ENCODE peak calls at places on chromosomes 11 and 22, in five cellular contexts. I, C, Q, A and T are unnamed samples.

GRCh38 chr11:127109796-127110195 is 109.2 kb upstream of the KIRREL3 start:
- DNase-seq in I (no peak), A (no peak), Q (no peak), C (no peak), T (no peak)

GRCh38 chr22:50581950-50582561 is 593 bp downstream of the CHKB start:
- DNase-seq in A (no peak), C (no peak), I (no peak), Q (peak; percentile 57), T (no peak)

GRCh38 chr11:118519549-118519948 is 7.7 kb upstream of the TTC36 start:
- DNase-seq in Q (no peak), A (no peak), C (no peak), I (no peak), T (no peak)

GRCh38 chr11:103525069-103525468 is 415.8 kb downstream of the DYNC2H1 start:
- DNase-seq in I (no peak), A (no peak), C (no peak), Q (no peak), T (no peak)

GRCh38 chr11:28346209-28346608 is 238.0 kb downstream of the METTL15 start:
- DNase-seq in Q (no peak), I (no peak), A (no peak), C (no peak), T (no peak)

GRCh38 chr11:2295971-2296912 is 5.5 kb downstream of the C11orf21 start:
- DNase-seq in C (no peak), Q (no peak), A (no peak), I (no peak), T (no peak)

GRCh38 chr22:38924197-38924952 is 33.0 kb upstream of the APOBEC3A start:
- DNase-seq in I (peak; percentile 86), Q (peak; percentile 97), C (peak; percentile 89), A (no peak), T (peak; percentile 73)

GRCh38 chr11:84719935-84720577 is 907.1 kb downstream of the DLG2 start:
- DNase-seq in A (no peak), C (no peak), I (no peak), Q (peak; percentile 16), T (no peak)

GRCh38 chr11:114773541-114774338 is 95.4 kb downstream of the NXPE2 start:
- DNase-seq in Q (no peak), I (no peak), A (no peak), C (no peak), T (no peak)

GRCh38 chr11:8807544-8808225 is 103.3 kb upstream of the AKIP1 start:
- DNase-seq in C (no peak), Q (no peak), A (no peak), I (peak; percentile 78), T (no peak)

GRCh38 chr11:108933630-108934029 is 268.8 kb downstream of the DDX10 start:
- DNase-seq in C (no peak), Q (no peak), A (no peak), I (no peak), T (no peak)

GRCh38 chr11:108220721-108221346 is 1.6 kb downstream of the NPAT start:
- DNase-seq in A (peak; percentile 14), I (no peak), Q (no peak), C (no peak), T (no peak)

GRCh38 chr11:74033046-74033445 is 24.2 kb upstream of the UCP3 start:
- DNase-seq in A (peak; percentile 44), C (no peak), Q (no peak), I (no peak), T (no peak)

GRCh38 chr22:39820266-39820665 is 73.3 kb downstream of the ENTHD1 start:
- DNase-seq in Q (no peak), A (no peak), I (peak; percentile 52), C (no peak), T (peak; percentile 56)

GRCh38 chr11:74611369-74611861 is 19.0 kb downstream of the POLD3 start:
- DNase-seq in I (peak; percentile 73), A (no peak), C (no peak), Q (peak; percentile 51), T (peak; percentile 76)

GRCh38 chr11:6225896-6226295 is 8.5 kb downstream of the FHIP1B start:
- DNase-seq in Q (no peak), I (no peak), A (no peak), C (no peak), T (no peak)

GRCh38 chr11:123841189-123841588 is 35.0 kb upstream of the OR6M1 start:
- DNase-seq in A (no peak), Q (no peak), C (no peak), I (no peak), T (no peak)

GRCh38 chr22:25114369-25115362 is 85.0 kb upstream of the CRYBB3 start:
- DNase-seq in A (no peak), I (no peak), Q (no peak), C (no peak), T (no peak)